ENCODE peak calls at places on chromosomes 5 and 9, in six cellular contexts. One of them, this sample, is unnamed.

GRCh38 chr5:59760798-59761348 is 132.7 kb downstream of the PDE4D start:
- DNase-seq in upper lobe of right lung: no peak
- DNase-seq in uterus: no peak
- DNase-seq in sigmoid colon: no peak
- DNase-seq in psoas muscle: no peak
- DNase-seq in astrocyte: peak; percentile 69
- DNase-seq in this sample: no peak

GRCh38 chr9:78510035-78510434 is 213.1 kb downstream of the PSAT1 start:
- DNase-seq in upper lobe of right lung: no peak
- DNase-seq in psoas muscle: no peak
- DNase-seq in uterus: no peak
- DNase-seq in astrocyte: no peak
- DNase-seq in sigmoid colon: no peak
- DNase-seq in this sample: no peak

GRCh38 chr5:28014779-28015178 is 976.4 kb upstream of the CDH9 start:
- DNase-seq in sigmoid colon: no peak
- DNase-seq in uterus: no peak
- DNase-seq in psoas muscle: no peak
- DNase-seq in upper lobe of right lung: no peak
- DNase-seq in astrocyte: no peak
- DNase-seq in this sample: no peak

GRCh38 chr5:116361171-116361967 is 213.3 kb downstream of the SEMA6A start:
- DNase-seq in astrocyte: peak; percentile 8
- DNase-seq in uterus: no peak
- DNase-seq in sigmoid colon: peak; percentile 84
- DNase-seq in psoas muscle: peak; percentile 50
- DNase-seq in upper lobe of right lung: peak; percentile 70
- DNase-seq in this sample: peak; percentile 51

GRCh38 chr5:65032250-65032649 is 263.5 kb downstream of the CWC27 start:
- DNase-seq in astrocyte: peak; percentile 97
- DNase-seq in uterus: no peak
- DNase-seq in psoas muscle: peak; percentile 20
- DNase-seq in sigmoid colon: no peak
- DNase-seq in upper lobe of right lung: no peak
- DNase-seq in this sample: no peak

GRCh38 chr9:118059520-118060278 is 355.5 kb downstream of the TLR4 start:
- DNase-seq in psoas muscle: no peak
- DNase-seq in uterus: no peak
- DNase-seq in sigmoid colon: no peak
- DNase-seq in upper lobe of right lung: no peak
- DNase-seq in astrocyte: peak; percentile 2
- DNase-seq in this sample: no peak

GRCh38 chr5:32842798-32843531 is 131.8 kb downstream of the NPR3 start:
- DNase-seq in sigmoid colon: no peak
- DNase-seq in upper lobe of right lung: no peak
- DNase-seq in astrocyte: no peak
- DNase-seq in uterus: peak; percentile 27
- DNase-seq in psoas muscle: no peak
- DNase-seq in this sample: peak; percentile 44

GRCh38 chr9:89999534-90000370 is 394.9 kb downstream of the GADD45G start:
- DNase-seq in sigmoid colon: peak; percentile 88
- DNase-seq in psoas muscle: peak; percentile 67
- DNase-seq in upper lobe of right lung: peak; percentile 84
- DNase-seq in uterus: peak; percentile 49
- DNase-seq in astrocyte: peak; percentile 53
- DNase-seq in this sample: peak; percentile 70

GRCh38 chr5:94130077-94130476 is 388.7 kb upstream of the POU5F2 start:
- DNase-seq in psoas muscle: no peak
- DNase-seq in upper lobe of right lung: no peak
- DNase-seq in uterus: no peak
- DNase-seq in astrocyte: no peak
- DNase-seq in sigmoid colon: no peak
- DNase-seq in this sample: no peak

GRCh38 chr9:120862452-120862851 is 14.5 kb downstream of the PHF19 start:
- DNase-seq in upper lobe of right lung: peak; percentile 51
- DNase-seq in psoas muscle: no peak
- DNase-seq in astrocyte: no peak
- DNase-seq in sigmoid colon: no peak
- DNase-seq in uterus: no peak
- DNase-seq in this sample: no peak

GRCh38 chr5:127088226-127088625 is 14.9 kb upstream of the C5orf63 start:
- DNase-seq in psoas muscle: peak; percentile 11
- DNase-seq in uterus: peak; percentile 24
- DNase-seq in astrocyte: peak; percentile 96
- DNase-seq in sigmoid colon: no peak
- DNase-seq in upper lobe of right lung: no peak
- DNase-seq in this sample: no peak

DNA sequence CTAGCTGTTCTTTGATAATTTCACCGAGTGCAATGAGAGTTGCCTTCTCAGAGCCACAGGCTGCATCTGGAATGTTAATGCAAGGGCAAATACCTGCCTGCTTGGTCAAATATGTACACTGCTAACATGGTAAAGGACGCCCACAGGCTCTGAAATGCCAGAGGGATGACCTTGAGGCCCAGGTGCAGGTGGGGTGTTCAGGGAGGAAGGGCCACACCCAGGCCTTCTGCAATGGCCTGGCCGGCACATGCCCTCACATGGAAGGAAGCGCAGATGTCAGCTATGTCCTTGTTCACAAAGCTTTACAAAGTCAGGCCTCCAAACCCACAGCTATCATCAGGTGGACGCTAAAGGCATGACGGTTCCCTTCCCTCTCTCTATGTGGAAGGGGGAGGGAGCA is 48.6 kb downstream of the HRH2 start:
- DNase-seq in psoas muscle: no peak
- DNase-seq in upper lobe of right lung: peak; percentile 18
- DNase-seq in uterus: no peak
- DNase-seq in sigmoid colon: peak; percentile 47
- DNase-seq in astrocyte: no peak
- DNase-seq in this sample: no peak
- H3K27ac ChIP-seq in psoas muscle: no peak overlapping the region
- H3K27ac ChIP-seq in upper lobe of right lung: no peak overlapping the region
- H3K27ac ChIP-seq in uterus: no peak overlapping the region
- H3K27ac ChIP-seq in sigmoid colon: no peak overlapping the region
- H3K27ac ChIP-seq in astrocyte: no peak overlapping the region
- H3K27ac ChIP-seq in this sample: no peak overlapping the region

GRCh38 chr5:157271740-157272271 is 5.9 kb downstream of the CYFIP2 start:
- DNase-seq in sigmoid colon: no peak
- DNase-seq in upper lobe of right lung: no peak
- DNase-seq in psoas muscle: no peak
- DNase-seq in uterus: no peak
- DNase-seq in astrocyte: no peak
- DNase-seq in this sample: peak; percentile 63

GRCh38 chr5:157267025-157267424 is 1.1 kb downstream of the CYFIP2 start:
- DNase-seq in astrocyte: no peak
- DNase-seq in sigmoid colon: no peak
- DNase-seq in upper lobe of right lung: no peak
- DNase-seq in uterus: no peak
- DNase-seq in psoas muscle: no peak
- DNase-seq in this sample: no peak

GRCh38 chr5:157267766-157268480 is 2.0 kb downstream of the CYFIP2 start:
- DNase-seq in astrocyte: no peak
- DNase-seq in sigmoid colon: no peak
- DNase-seq in uterus: no peak
- DNase-seq in upper lobe of right lung: no peak
- DNase-seq in psoas muscle: no peak
- DNase-seq in this sample: no peak

GRCh38 chr5:157269763-157270272 is 3.9 kb downstream of the CYFIP2 start:
- DNase-seq in psoas muscle: no peak
- DNase-seq in sigmoid colon: no peak
- DNase-seq in uterus: no peak
- DNase-seq in upper lobe of right lung: no peak
- DNase-seq in astrocyte: no peak
- DNase-seq in this sample: no peak

DNA sequence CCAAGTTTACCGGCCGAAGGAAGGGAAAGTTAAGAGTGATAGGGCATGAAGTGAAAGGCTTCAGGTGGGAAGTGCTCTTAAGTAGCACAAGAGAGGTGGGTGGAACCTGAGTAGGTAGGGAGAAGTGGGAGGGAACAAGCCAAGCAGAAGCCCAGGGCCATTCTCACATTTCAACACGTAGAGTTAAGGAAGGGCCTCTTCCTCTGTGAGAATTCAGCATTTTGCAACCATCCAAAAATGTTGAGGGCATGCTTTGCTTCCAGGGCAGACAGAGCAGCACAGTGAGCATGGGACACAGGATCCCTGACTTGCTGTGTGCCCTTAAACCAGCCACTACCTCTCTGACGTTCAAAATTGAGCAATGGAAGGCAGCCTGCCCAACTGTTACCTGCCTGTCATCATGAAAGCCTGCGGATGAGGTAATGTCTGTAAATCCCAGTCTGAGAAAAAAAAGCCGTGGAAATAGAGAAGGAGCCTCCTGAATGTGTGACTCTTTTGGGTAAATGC is 3.3 kb downstream of the CYFIP2 start:
- DNase-seq in psoas muscle: no peak
- DNase-seq in upper lobe of right lung: peak; percentile 71
- DNase-seq in uterus: no peak
- DNase-seq in sigmoid colon: no peak
- DNase-seq in astrocyte: no peak
- DNase-seq in this sample: peak; percentile 63
- H3K27ac ChIP-seq in psoas muscle: no peak overlapping the region
- H3K27ac ChIP-seq in upper lobe of right lung: peak overlapping the region; percentile 47
- H3K27ac ChIP-seq in uterus: no peak overlapping the region
- H3K27ac ChIP-seq in sigmoid colon: no peak overlapping the region
- H3K27ac ChIP-seq in astrocyte: no peak overlapping the region
- H3K27ac ChIP-seq in this sample: peak overlapping the region; percentile 70

DNA sequence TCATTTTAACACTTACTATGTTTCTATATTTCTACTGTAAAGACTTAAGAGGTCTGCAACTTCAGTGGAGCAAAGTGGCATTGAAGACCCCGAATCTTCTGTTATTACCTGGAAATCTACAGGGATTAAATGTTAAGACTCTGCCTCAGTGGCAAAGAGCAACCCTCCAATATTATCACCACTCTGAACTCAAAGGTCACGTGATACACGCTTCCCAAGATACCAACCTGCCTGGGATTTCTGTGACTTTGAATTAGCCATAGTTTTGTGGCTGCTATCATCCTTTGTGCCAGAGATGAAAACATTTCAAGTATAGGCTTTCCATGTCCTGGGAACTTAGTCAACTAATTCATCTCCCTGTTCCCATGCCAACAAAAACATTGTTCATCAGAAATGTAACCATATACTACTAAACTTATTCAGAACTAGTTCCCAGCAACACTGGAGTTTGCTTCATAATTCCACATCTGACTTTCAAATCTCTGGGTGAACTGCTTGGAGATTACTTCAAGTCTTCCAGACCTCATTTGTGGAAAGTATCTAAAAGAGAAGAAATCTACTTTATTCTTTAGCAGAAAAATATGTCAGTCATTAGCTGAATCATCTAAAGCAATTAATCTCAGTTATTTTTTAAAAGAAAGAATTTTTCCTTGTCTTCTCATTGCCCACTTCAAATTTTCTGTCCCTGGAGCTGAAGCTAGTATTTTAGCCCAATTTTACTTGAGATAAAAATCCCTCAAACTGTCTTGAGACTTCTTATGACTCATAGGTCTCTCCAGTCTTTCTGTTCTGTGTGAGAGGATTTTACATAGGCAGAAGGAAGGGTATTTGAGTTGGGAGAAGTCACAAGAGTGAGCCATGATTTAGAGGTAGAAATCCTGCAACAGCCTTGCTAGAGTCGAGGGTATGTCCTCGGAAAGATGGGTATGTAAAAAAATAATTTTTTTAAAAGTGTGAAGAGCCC is 83.0 kb downstream of the ZNF462 start:
- DNase-seq in astrocyte: peak; percentile 90
- DNase-seq in uterus: no peak
- DNase-seq in sigmoid colon: no peak
- DNase-seq in psoas muscle: no peak
- DNase-seq in upper lobe of right lung: no peak
- DNase-seq in this sample: no peak
- H3K27ac ChIP-seq in astrocyte: peak overlapping the region; percentile 80
- H3K27ac ChIP-seq in uterus: no peak overlapping the region
- H3K27ac ChIP-seq in sigmoid colon: no peak overlapping the region
- H3K27ac ChIP-seq in psoas muscle: peak overlapping the region; percentile 56
- H3K27ac ChIP-seq in upper lobe of right lung: no peak overlapping the region
- H3K27ac ChIP-seq in this sample: no peak overlapping the region

DNA sequence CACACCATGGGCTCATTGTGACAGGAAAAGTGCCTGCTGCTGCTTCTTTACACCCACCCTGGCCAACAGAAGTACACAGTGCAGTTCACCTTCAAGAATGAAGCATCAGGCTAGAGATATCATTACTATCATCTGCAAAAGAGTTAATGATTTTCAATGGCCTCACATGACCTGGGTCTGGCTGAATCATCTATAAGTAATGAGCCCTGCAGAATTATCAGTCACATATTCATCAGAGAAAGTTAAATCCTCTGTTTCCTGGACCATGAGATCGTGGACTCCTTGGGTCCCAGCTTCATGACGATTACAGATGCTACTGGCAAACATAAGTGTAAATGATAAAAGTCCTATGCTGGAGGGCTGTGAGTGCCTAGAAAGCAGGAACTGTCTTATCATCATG is 8.3 kb downstream of the BAG1 start:
- DNase-seq in uterus: no peak
- DNase-seq in sigmoid colon: no peak
- DNase-seq in psoas muscle: no peak
- DNase-seq in upper lobe of right lung: no peak
- DNase-seq in astrocyte: no peak
- DNase-seq in this sample: no peak
- H3K27ac ChIP-seq in uterus: no peak overlapping the region
- H3K27ac ChIP-seq in sigmoid colon: no peak overlapping the region
- H3K27ac ChIP-seq in psoas muscle: peak overlapping the region; percentile 83
- H3K27ac ChIP-seq in upper lobe of right lung: no peak overlapping the region
- H3K27ac ChIP-seq in astrocyte: no peak overlapping the region
- H3K27ac ChIP-seq in this sample: no peak overlapping the region

GRCh38 chr9:137709411-137710101 is 90.8 kb downstream of the EHMT1 start:
- DNase-seq in astrocyte: no peak
- DNase-seq in uterus: no peak
- DNase-seq in psoas muscle: no peak
- DNase-seq in upper lobe of right lung: no peak
- DNase-seq in sigmoid colon: no peak
- DNase-seq in this sample: no peak

GRCh38 chr9:137708590-137709284 is 89.9 kb downstream of the EHMT1 start:
- DNase-seq in upper lobe of right lung: no peak
- DNase-seq in uterus: no peak
- DNase-seq in astrocyte: no peak
- DNase-seq in psoas muscle: no peak
- DNase-seq in sigmoid colon: no peak
- DNase-seq in this sample: no peak

GRCh38 chr9:137710751-137711150 is 91.9 kb downstream of the EHMT1 start:
- DNase-seq in psoas muscle: no peak
- DNase-seq in astrocyte: no peak
- DNase-seq in upper lobe of right lung: no peak
- DNase-seq in sigmoid colon: peak; percentile 77
- DNase-seq in uterus: no peak
- DNase-seq in this sample: no peak

GRCh38 chr9:137715321-137715720 is 96.5 kb downstream of the EHMT1 start:
- DNase-seq in upper lobe of right lung: no peak
- DNase-seq in astrocyte: no peak
- DNase-seq in uterus: no peak
- DNase-seq in psoas muscle: no peak
- DNase-seq in sigmoid colon: no peak
- DNase-seq in this sample: no peak

DNA sequence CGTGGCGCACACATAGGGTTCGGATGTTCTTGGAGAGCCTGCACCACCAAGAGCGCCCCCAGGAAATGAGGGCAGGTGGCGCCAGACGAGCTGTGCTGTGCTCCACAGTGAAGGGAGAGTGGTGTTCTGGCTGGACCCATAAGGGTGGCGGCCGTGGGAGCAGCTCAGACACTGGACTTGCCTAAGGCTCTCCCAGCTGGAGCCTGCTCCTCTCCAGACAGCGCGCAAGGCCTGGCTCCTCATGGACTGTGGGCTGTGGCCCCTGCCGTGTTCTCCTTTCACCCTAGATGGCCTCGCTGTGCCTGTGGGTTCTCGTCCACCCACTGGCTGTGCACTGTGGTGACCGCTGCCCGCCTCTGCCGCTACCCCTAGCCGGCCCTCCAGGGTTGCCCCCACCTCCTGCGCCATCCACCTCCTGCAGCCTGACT is 92.9 kb downstream of the EHMT1 start:
- DNase-seq in uterus: no peak
- DNase-seq in upper lobe of right lung: no peak
- DNase-seq in astrocyte: no peak
- DNase-seq in psoas muscle: no peak
- DNase-seq in sigmoid colon: no peak
- DNase-seq in this sample: no peak
- H3K27ac ChIP-seq in uterus: no peak overlapping the region
- H3K27ac ChIP-seq in upper lobe of right lung: no peak overlapping the region
- H3K27ac ChIP-seq in astrocyte: no peak overlapping the region
- H3K27ac ChIP-seq in psoas muscle: no peak overlapping the region
- H3K27ac ChIP-seq in sigmoid colon: no peak overlapping the region
- H3K27ac ChIP-seq in this sample: no peak overlapping the region